ENCODE peak calls at places on chromosomes 7 and 10, in five cellular contexts. E, S, W, T and P are unnamed samples.

GRCh38 chr10:128064615-128065580 is 61.3 kb downstream of the MKI67 start:
- DNase-seq in W (peak; percentile 78), T (no peak), S (no peak), E (peak; percentile 38), P (peak; percentile 66)

GRCh38 chr7:841943-842342 is 9.7 kb downstream of the SUN1 start:
- DNase-seq in S (no peak), W (no peak), T (no peak), E (no peak), P (no peak)

GRCh38 chr7:28070311-28071055 is 110.1 kb downstream of the JAZF1 start:
- DNase-seq in S (no peak), T (no peak), E (no peak), W (no peak), P (no peak)

GRCh38 chr7:23332881-23333612 is 33.9 kb downstream of the MALSU1 start:
- DNase-seq in E (no peak), S (no peak), W (peak; percentile 31), T (no peak), P (no peak)

GRCh38 chr7:141158562-141158961 is 84.7 kb downstream of the TMEM178B start:
- DNase-seq in W (peak; percentile 60), E (no peak), T (no peak), S (no peak), P (no peak)

GRCh38 chr7:132687981-132688383 is 111.7 kb upstream of the PLXNA4 start:
- DNase-seq in W (no peak), S (no peak), T (no peak), E (no peak), P (no peak)

GRCh38 chr10:77131214-77131613 is 506.4 kb downstream of the KCNMA1 start:
- DNase-seq in E (no peak), W (no peak), S (no peak), T (no peak), P (no peak)

GRCh38 chr7:158034571-158034970 is 553.1 kb downstream of the PTPRN2 start:
- DNase-seq in S (no peak), T (no peak), E (no peak), W (no peak), P (no peak)

GRCh38 chr10:68666280-68666760 is 54.7 kb upstream of the CCAR1 start:
- DNase-seq in E (no peak), S (no peak), T (no peak), W (no peak), P (no peak)

GRCh38 chr10:95281206-95281605 is 9.6 kb downstream of the PDLIM1 start:
- DNase-seq in T (no peak), S (no peak), E (no peak), W (no peak), P (no peak)
- H3K27ac ChIP-seq in T (no peak overlapping the region), S (no peak overlapping the region), E (peak overlapping the region; percentile 62), W (no peak overlapping the region), P (no peak overlapping the region)

GRCh38 chr7:42550706-42551470 is 313.9 kb upstream of the GLI3 start:
- DNase-seq in W (no peak), T (no peak), E (no peak), S (no peak), P (no peak)

GRCh38 chr7:42549212-42549611 is 312.2 kb upstream of the GLI3 start:
- DNase-seq in T (no peak), W (no peak), E (no peak), S (no peak), P (no peak)

GRCh38 chr7:42549866-42550485 is 313.0 kb upstream of the GLI3 start:
- DNase-seq in T (no peak), S (no peak), W (no peak), E (no peak), P (no peak)

DNA sequence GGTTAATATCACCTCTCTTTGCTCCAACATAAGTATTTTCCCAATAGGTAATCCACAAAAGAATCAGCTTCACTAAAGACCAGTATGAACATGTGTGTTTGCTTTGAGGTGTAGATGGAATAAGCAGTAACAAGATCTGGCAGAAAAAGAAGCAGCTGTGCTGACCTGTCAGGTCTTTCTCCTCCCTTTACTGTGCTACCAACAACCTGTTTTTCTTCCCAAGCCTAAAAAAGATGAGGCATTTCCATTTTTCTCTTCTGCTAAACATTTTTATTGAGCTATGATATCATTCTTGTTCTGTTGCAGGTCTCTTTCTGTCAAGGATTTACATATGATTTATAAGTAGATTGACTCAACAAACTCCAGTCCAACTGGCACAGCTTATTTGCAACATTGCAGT is 315.2 kb upstream of the GLI3 start:
- DNase-seq in W (no peak), E (no peak), S (no peak), T (no peak), P (no peak)
- H3K27ac ChIP-seq in W (no peak overlapping the region), E (no peak overlapping the region), S (no peak overlapping the region), T (no peak overlapping the region), P (no peak overlapping the region)

DNA sequence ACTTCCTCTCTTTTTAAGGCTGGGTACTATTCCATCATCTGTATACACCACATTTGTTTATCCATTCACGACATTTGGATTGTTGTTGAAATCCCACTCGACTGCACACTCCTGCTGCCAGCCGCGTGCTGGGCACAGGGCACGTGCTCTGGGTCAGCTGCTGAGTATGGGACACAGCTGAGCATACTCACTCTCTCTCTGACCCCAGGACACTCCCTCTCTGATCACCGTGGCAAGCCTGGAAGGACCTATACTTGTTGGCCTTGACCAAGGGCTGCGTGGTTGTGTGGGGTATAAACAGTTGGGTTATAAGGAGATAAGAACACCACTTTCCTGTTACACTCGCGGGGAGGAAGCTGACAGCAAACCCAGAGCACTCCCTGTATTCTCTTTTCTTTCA is 153.0 kb upstream of the RHEB start:
- DNase-seq in W (peak; percentile 38), E (no peak), S (no peak), T (no peak), P (no peak)
- H3K27ac ChIP-seq in W (peak overlapping the region; percentile 12), E (no peak overlapping the region), S (peak overlapping the region; percentile 84), T (no peak overlapping the region), P (no peak overlapping the region)

GRCh38 chr7:6158424-6159096 is 113.9 kb downstream of the CYTH3 start:
- DNase-seq in E (no peak), S (no peak), W (no peak), T (no peak), P (no peak)
- H3K27ac ChIP-seq in E (no peak overlapping the region), S (peak overlapping the region; percentile 69), W (no peak overlapping the region), T (no peak overlapping the region), P (peak overlapping the region; percentile 68)

GRCh38 chr10:129339841-129340240 is 127.2 kb upstream of the MGMT start:
- DNase-seq in T (no peak), E (no peak), S (no peak), W (no peak), P (no peak)
- H3K27ac ChIP-seq in T (no peak overlapping the region), E (no peak overlapping the region), S (no peak overlapping the region), W (no peak overlapping the region), P (no peak overlapping the region)

GRCh38 chr10:49111320-49111698 is 4.0 kb downstream of the VSTM4 start:
- DNase-seq in S (no peak), W (no peak), E (no peak), T (no peak), P (no peak)

GRCh38 chr10:49112851-49113250 is 2.5 kb downstream of the VSTM4 start:
- DNase-seq in W (no peak), E (no peak), S (no peak), T (no peak), P (no peak)

GRCh38 chr10:49109669-49110335 is 5.5 kb downstream of the VSTM4 start:
- DNase-seq in T (no peak), S (no peak), E (peak; percentile 49), W (peak; percentile 32), P (no peak)

GRCh38 chr10:49112098-49112497 is 3.2 kb downstream of the VSTM4 start:
- DNase-seq in E (no peak), W (no peak), T (no peak), S (no peak), P (no peak)

DNA sequence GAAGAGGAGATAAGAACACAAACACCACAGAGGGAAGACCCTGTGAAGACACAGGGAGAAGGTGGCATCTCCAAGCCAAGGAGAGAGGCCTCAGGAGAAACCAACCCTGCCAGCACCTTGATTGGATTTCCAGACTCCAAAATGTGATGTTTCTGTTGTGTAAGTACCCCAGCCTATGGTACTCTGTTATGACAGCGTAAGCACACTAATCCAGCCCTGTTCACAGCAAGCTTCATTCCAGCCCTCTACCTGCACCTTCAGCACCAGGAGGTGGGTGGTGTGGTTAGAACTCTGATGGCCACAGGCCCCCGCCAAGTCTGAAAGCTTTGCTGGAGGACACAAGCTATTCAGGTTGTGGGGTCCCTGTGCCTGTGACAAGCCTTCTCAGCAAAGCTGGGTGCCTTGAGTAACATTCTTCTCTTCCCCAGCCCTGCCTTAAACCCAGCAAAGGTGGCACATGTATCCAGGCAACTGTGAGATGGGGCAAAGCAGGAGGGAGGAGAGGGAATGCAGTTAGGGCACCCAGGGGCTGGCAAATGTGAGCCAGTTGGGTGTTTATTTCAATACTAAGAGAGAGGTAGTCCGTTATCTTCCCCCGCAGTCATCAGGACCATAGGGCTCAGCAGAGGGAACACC is 4.5 kb downstream of the VSTM4 start:
- DNase-seq in S (no peak), W (no peak), E (no peak), T (no peak), P (no peak)
- H3K27ac ChIP-seq in S (no peak overlapping the region), W (no peak overlapping the region), E (no peak overlapping the region), T (peak overlapping the region; percentile 92), P (no peak overlapping the region)

GRCh38 chr7:44609829-44610228 is 3.4 kb downstream of the OGDH start:
- DNase-seq in S (no peak), T (no peak), E (no peak), W (no peak), P (no peak)

GRCh38 chr7:44606341-44607140 is at the start of gene OGDH:
- DNase-seq in W (peak; percentile 99), E (peak; percentile 100), T (peak; percentile 99), S (peak; percentile 99), P (peak; percentile 98)

GRCh38 chr7:44607141-44608068 is 978 bp downstream of the OGDH start:
- DNase-seq in S (no peak), T (no peak), E (no peak), W (no peak), P (no peak)

GRCh38 chr7:44604941-44605340 is 1.5 kb upstream of the OGDH start:
- DNase-seq in W (no peak), T (no peak), S (no peak), E (no peak), P (no peak)

GRCh38 chr7:44608916-44609648 is 2.7 kb downstream of the OGDH start:
- DNase-seq in T (no peak), S (no peak), E (no peak), W (no peak), P (no peak)
- H3K27ac ChIP-seq in T (no peak overlapping the region), S (no peak overlapping the region), E (no peak overlapping the region), W (no peak overlapping the region), P (no peak overlapping the region)